ENCODE peak calls at places on chromosome 6, in nine cellular contexts. O, K, J, L, F, T, S, E and R are unnamed samples.

GRCh38 chr6:16472349-16473069 is 234.1 kb downstream of the GMPR start:
- DNase-seq in S (peak; percentile 47), L (no peak), O (peak; percentile 42), F (no peak), J (no peak), K (no peak), E (peak; percentile 56), T (peak; percentile 89), R (no peak)

GRCh38 chr6:134533991-134534390 is 216.1 kb upstream of the SGK1 start:
- DNase-seq in O (no peak), E (no peak), T (no peak), F (peak; percentile 58), L (no peak), J (no peak), S (no peak), K (no peak), R (no peak)

GRCh38 chr6:12602951-12603710 is 113.4 kb upstream of the PHACTR1 start:
- DNase-seq in K (no peak), O (peak; percentile 88), L (peak; percentile 11), S (peak; percentile 83), F (peak; percentile 49), E (peak; percentile 74), T (peak; percentile 62), J (no peak), R (no peak)

GRCh38 chr6:23446394-23447001 is 679.5 kb upstream of the NRSN1 start:
- DNase-seq in O (peak; percentile 55), J (no peak), F (no peak), E (peak; percentile 72), L (peak; percentile 40), K (no peak), S (peak; percentile 60), T (peak; percentile 78), R (no peak)

GRCh38 chr6:113642714-113643442 is 214.3 kb upstream of the MARCKS start:
- DNase-seq in L (peak; percentile 45), K (no peak), F (peak; percentile 96), E (no peak), S (peak; percentile 8), T (peak; percentile 7), O (no peak), J (no peak), R (peak; percentile 4)

GRCh38 chr6:125512621-125513020 is 210.9 kb upstream of the HDDC2 start:
- DNase-seq in T (no peak), E (no peak), J (no peak), S (peak; percentile 14), L (peak; percentile 66), F (no peak), O (no peak), K (no peak), R (no peak)

GRCh38 chr6:159929819-159930218 is 39.0 kb downstream of the MAS1 start:
- DNase-seq in S (no peak), T (no peak), O (no peak), J (no peak), E (no peak), F (peak; percentile 63), K (no peak), L (no peak), R (peak; percentile 88)

GRCh38 chr6:16514249-16514648 is 247.0 kb downstream of the ATXN1 start:
- DNase-seq in S (peak; percentile 68), T (peak; percentile 70), O (peak; percentile 59), K (no peak), F (no peak), E (peak; percentile 76), J (no peak), L (no peak), R (no peak)

GRCh38 chr6:27505209-27506027 is 32.5 kb upstream of the ZNF184 start:
- DNase-seq in T (peak; percentile 32), E (peak; percentile 38), O (peak; percentile 37), L (peak; percentile 75), S (peak; percentile 46), J (no peak), K (no peak), F (peak; percentile 78), R (peak; percentile 34)

GRCh38 chr6:53513519-53513966 is 31.4 kb downstream of the GCLC start:
- DNase-seq in E (no peak), S (no peak), L (no peak), F (no peak), K (no peak), O (no peak), J (no peak), T (peak; percentile 41), R (no peak)

GRCh38 chr6:24982231-24982630 is 46.5 kb upstream of the RIPOR2 start:
- DNase-seq in O (peak; percentile 82), E (no peak), F (no peak), T (peak; percentile 21), J (no peak), S (peak; percentile 73), K (no peak), L (no peak), R (no peak)

GRCh38 chr6:4134841-4135664 is at the start of gene ECI2:
- DNase-seq in T (no peak), S (peak; percentile 78), J (no peak), L (peak; percentile 64), F (peak; percentile 71), K (peak; percentile 86), E (no peak), O (peak; percentile 62), R (peak; percentile 71)

GRCh38 chr6:26452631-26453030 is 5.1 kb upstream of the BTN2A1 start:
- DNase-seq in K (no peak), O (peak; percentile 19), J (no peak), S (no peak), L (no peak), E (no peak), F (no peak), T (no peak), R (no peak)

GRCh38 chr6:115773741-115774140 is 286.9 kb downstream of the FRK start:
- DNase-seq in O (no peak), L (no peak), T (no peak), S (no peak), E (no peak), F (no peak), K (no peak), J (no peak), R (no peak)

GRCh38 chr6:166749666-166750065 is 122.6 kb upstream of the RPS6KA2 start:
- DNase-seq in E (no peak), J (no peak), F (no peak), S (no peak), L (no peak), T (no peak), K (no peak), O (no peak), R (no peak)

GRCh38 chr6:166752097-166752496 is 125.0 kb upstream of the RPS6KA2 start:
- DNase-seq in F (no peak), J (no peak), O (no peak), T (no peak), S (no peak), L (no peak), K (no peak), E (no peak), R (no peak)

GRCh38 chr6:166752928-166753721 is 126.1 kb upstream of the RPS6KA2 start:
- DNase-seq in F (no peak), J (no peak), E (no peak), K (no peak), T (peak; percentile 23), O (no peak), S (no peak), L (no peak), R (no peak)

GRCh38 chr6:166750125-166750793 is 123.2 kb upstream of the RPS6KA2 start:
- DNase-seq in O (no peak), J (no peak), L (no peak), F (no peak), K (no peak), T (no peak), S (no peak), E (no peak), R (no peak)

DNA sequence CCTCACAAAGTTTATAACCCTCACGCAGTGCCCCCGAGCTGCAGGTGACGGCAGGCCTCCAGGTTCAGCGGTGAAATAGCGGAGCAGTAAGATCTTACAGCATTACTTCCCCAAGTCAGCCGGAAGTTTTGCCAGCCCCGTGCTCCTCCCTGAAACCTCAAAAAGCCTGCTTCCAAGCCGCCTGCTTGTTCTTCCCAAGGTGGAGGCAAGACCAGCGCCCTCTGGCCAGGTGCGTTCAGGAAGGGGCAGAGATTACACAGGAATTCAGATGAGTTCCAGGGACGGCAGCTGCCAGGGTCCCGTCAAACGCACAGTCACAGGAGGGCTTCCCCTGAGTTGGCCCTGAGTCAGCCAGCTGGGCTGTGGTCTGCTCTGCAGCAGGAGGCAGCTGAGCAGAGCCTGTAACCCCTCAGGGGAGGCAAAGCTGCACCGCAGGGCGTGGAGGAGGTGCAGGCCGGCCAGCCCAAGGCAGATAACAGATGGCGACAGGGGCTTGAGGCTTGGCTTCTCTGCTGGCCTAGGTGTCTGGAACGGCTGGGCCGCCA is 124.1 kb upstream of the RPS6KA2 start:
- DNase-seq in F (no peak), E (peak; percentile 25), K (no peak), S (no peak), J (no peak), L (no peak), T (no peak), O (no peak), R (no peak)
- H3K4me3 ChIP-seq in F (no peak overlapping the region), E (no peak overlapping the region), K (no peak overlapping the region), S (no peak overlapping the region), J (no peak overlapping the region), L (no peak overlapping the region), T (no peak overlapping the region), O (no peak overlapping the region), R (no peak overlapping the region)

DNA sequence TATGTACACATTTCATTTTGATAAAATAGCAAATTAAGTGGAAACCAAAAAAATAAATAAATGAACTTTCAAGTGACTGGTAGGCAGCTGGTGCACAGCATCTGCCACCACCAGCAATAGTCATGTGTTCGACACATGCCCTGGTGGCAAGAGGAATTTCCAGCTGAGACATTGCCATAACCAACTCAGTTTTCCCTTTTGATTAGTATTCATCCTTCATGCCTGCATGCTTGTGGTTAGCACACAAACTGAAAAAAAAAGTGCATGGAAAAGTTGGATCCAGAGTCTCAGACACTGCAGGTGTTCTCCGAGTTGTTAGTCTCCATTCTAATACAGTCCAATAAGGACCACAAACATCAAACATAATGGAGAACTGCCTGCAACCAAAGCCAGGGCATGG is 156.0 kb upstream of the SOX4 start:
- DNase-seq in S (no peak), L (no peak), T (no peak), K (no peak), O (peak; percentile 64), F (no peak), E (peak; percentile 29), J (no peak), R (no peak)
- H3K4me3 ChIP-seq in S (no peak overlapping the region), L (peak overlapping the region; percentile 59), T (no peak overlapping the region), K (no peak overlapping the region), O (no peak overlapping the region), F (no peak overlapping the region), E (no peak overlapping the region), J (no peak overlapping the region), R (no peak overlapping the region)

GRCh38 chr6:108874470-108875160 is 26.4 kb downstream of the ARMC2 start:
- DNase-seq in J (no peak), T (peak; percentile 42), S (peak; percentile 82), F (no peak), L (peak; percentile 84), E (peak; percentile 31), K (no peak), O (peak; percentile 63), R (no peak)
- H3K4me3 ChIP-seq in J (no peak overlapping the region), T (no peak overlapping the region), S (peak overlapping the region; percentile 24), F (no peak overlapping the region), L (peak overlapping the region; percentile 50), E (no peak overlapping the region), K (no peak overlapping the region), O (no peak overlapping the region), R (no peak overlapping the region)

GRCh38 chr6:40789143-40789764 is 202.1 kb upstream of the LRFN2 start:
- DNase-seq in E (no peak), S (no peak), K (no peak), J (no peak), F (no peak), L (no peak), T (no peak), O (no peak), R (peak; percentile 16)
- H3K4me3 ChIP-seq in E (no peak overlapping the region), S (no peak overlapping the region), K (no peak overlapping the region), J (no peak overlapping the region), F (no peak overlapping the region), L (no peak overlapping the region), T (no peak overlapping the region), O (no peak overlapping the region), R (no peak overlapping the region)